ENCODE peak calls at places on chromosomes 13 and 19, in eight cellular contexts. One of them, this sample, is unnamed.

GRCh38 chr13:49649244-49649962 is 21.1 kb downstream of the ARL11 start:
- DNase-seq in right lobe of liver: no peak
- DNase-seq in lower leg skin: no peak
- DNase-seq in GM20000: no peak
- DNase-seq in fibroblast of lung: peak
- DNase-seq in HFFc6: peak
- DNase-seq in osteoblast: peak
- DNase-seq in A549: peak
- DNase-seq in this sample: no peak

GRCh38 chr19:5016781-5017180 is 47.9 kb downstream of the KDM4B start:
- DNase-seq in osteoblast: peak
- DNase-seq in fibroblast of lung: no peak
- DNase-seq in GM20000: no peak
- DNase-seq in A549: no peak
- DNase-seq in lower leg skin: no peak
- DNase-seq in HFFc6: no peak
- DNase-seq in right lobe of liver: no peak
- DNase-seq in this sample: no peak

GRCh38 chr13:40179882-40180281 is 486.6 kb downstream of the FOXO1 start:
- DNase-seq in right lobe of liver: no peak
- DNase-seq in fibroblast of lung: no peak
- DNase-seq in GM20000: no peak
- DNase-seq in A549: no peak
- DNase-seq in lower leg skin: no peak
- DNase-seq in osteoblast: no peak
- DNase-seq in HFFc6: no peak
- DNase-seq in this sample: no peak

GRCh38 chr13:96075953-96076543 is 13.9 kb upstream of the HS6ST3 start:
- DNase-seq in GM20000: no peak
- DNase-seq in HFFc6: peak
- DNase-seq in osteoblast: peak
- DNase-seq in A549: no peak
- DNase-seq in fibroblast of lung: no peak
- DNase-seq in right lobe of liver: no peak
- DNase-seq in lower leg skin: no peak
- DNase-seq in this sample: no peak

GRCh38 chr19:10036601-10037071 is 23.4 kb downstream of the RDH8 start:
- DNase-seq in GM20000: no peak
- DNase-seq in fibroblast of lung: no peak
- DNase-seq in HFFc6: no peak
- DNase-seq in right lobe of liver: peak
- DNase-seq in A549: peak
- DNase-seq in osteoblast: no peak
- DNase-seq in lower leg skin: no peak
- DNase-seq in this sample: no peak

GRCh38 chr19:5001547-5002131 is 32.7 kb downstream of the KDM4B start:
- DNase-seq in right lobe of liver: no peak
- DNase-seq in A549: peak
- DNase-seq in HFFc6: peak
- DNase-seq in fibroblast of lung: peak
- DNase-seq in GM20000: peak
- DNase-seq in lower leg skin: no peak
- DNase-seq in osteoblast: peak
- DNase-seq in this sample: no peak

GRCh38 chr13:73451120-73452029 is 392.6 kb downstream of the KLF5 start:
- DNase-seq in osteoblast: no peak
- DNase-seq in HFFc6: no peak
- DNase-seq in fibroblast of lung: no peak
- DNase-seq in lower leg skin: no peak
- DNase-seq in A549: peak
- DNase-seq in GM20000: no peak
- DNase-seq in right lobe of liver: no peak
- DNase-seq in this sample: no peak

GRCh38 chr13:113083402-113084061 is 22.1 kb upstream of the F7 start:
- DNase-seq in osteoblast: peak
- DNase-seq in A549: peak
- DNase-seq in HFFc6: no peak
- DNase-seq in GM20000: no peak
- DNase-seq in right lobe of liver: no peak
- DNase-seq in lower leg skin: peak
- DNase-seq in fibroblast of lung: peak
- DNase-seq in this sample: peak

GRCh38 chr13:23551213-23552008 is 18.8 kb upstream of the TNFRSF19 start:
- DNase-seq in osteoblast: no peak
- DNase-seq in GM20000: peak
- DNase-seq in right lobe of liver: no peak
- DNase-seq in lower leg skin: no peak
- DNase-seq in HFFc6: no peak
- DNase-seq in fibroblast of lung: peak
- DNase-seq in A549: no peak
- DNase-seq in this sample: no peak

GRCh38 chr19:38952395-38953165 is 21.8 kb downstream of the MRPS12 start:
- DNase-seq in GM20000: peak
- DNase-seq in A549: peak
- DNase-seq in HFFc6: no peak
- DNase-seq in osteoblast: peak
- DNase-seq in fibroblast of lung: no peak
- DNase-seq in right lobe of liver: no peak
- DNase-seq in lower leg skin: no peak
- DNase-seq in this sample: no peak

GRCh38 chr19:52190679-52191293 is 934 bp downstream of the PPP2R1A start:
- DNase-seq in lower leg skin: peak
- DNase-seq in fibroblast of lung: peak
- DNase-seq in HFFc6: peak
- DNase-seq in A549: peak
- DNase-seq in GM20000: no peak
- DNase-seq in right lobe of liver: no peak
- DNase-seq in osteoblast: peak
- DNase-seq in this sample: no peak

GRCh38 chr13:112943309-112944125 is 25.5 kb upstream of the MCF2L start:
- DNase-seq in right lobe of liver: peak
- DNase-seq in GM20000: peak
- DNase-seq in osteoblast: no peak
- DNase-seq in lower leg skin: no peak
- DNase-seq in HFFc6: no peak
- DNase-seq in fibroblast of lung: peak
- DNase-seq in A549: peak
- DNase-seq in this sample: no peak

GRCh38 chr19:12611361-12611699 is 610 bp downstream of the ZNF791 start:
- DNase-seq in GM20000: peak
- DNase-seq in right lobe of liver: peak
- DNase-seq in fibroblast of lung: peak
- DNase-seq in osteoblast: peak
- DNase-seq in A549: peak
- DNase-seq in lower leg skin: peak
- DNase-seq in HFFc6: peak
- DNase-seq in this sample: no peak

GRCh38 chr19:18029617-18030338 is 21.8 kb downstream of the ARRDC2 start:
- DNase-seq in osteoblast: peak
- DNase-seq in HFFc6: peak
- DNase-seq in fibroblast of lung: no peak
- DNase-seq in lower leg skin: no peak
- DNase-seq in right lobe of liver: peak
- DNase-seq in GM20000: no peak
- DNase-seq in A549: no peak
- DNase-seq in this sample: no peak

DNA sequence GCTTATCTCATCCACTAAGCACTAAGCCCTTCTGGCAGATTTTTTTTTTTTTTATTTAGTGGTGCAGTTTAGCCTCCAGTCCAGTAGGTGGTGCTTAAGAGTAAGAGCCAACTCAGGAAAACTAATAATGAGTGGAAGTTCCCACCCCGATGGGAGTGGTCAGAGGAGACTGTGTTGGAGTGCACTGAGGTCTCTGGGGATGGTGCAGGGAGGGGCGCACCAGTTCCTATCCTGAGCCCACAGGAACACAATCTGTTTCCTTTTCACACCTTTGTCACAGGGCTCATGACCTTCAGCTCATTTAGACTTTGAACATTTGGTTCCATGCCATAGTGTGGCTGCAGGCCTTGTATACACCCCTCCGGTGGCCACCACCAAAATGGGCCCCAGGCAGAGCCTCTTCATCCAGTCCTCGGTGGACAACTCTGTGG is 367.4 kb downstream of the SPRY2 start:
- DNase-seq in GM20000: peak
- DNase-seq in right lobe of liver: no peak
- DNase-seq in fibroblast of lung: no peak
- DNase-seq in lower leg skin: no peak
- DNase-seq in osteoblast: peak
- DNase-seq in A549: peak
- DNase-seq in HFFc6: no peak
- DNase-seq in this sample: no peak
- TF ChIP-seq CTCF in GM20000: peak
- TF ChIP-seq CTCF in right lobe of liver: peak
- TF ChIP-seq CTCF in fibroblast of lung: peak
- TF ChIP-seq CTCF in lower leg skin: no peak
- TF ChIP-seq CTCF in osteoblast: peak
- TF ChIP-seq CTCF in A549: no peak
- TF ChIP-seq CTCF in HFFc6: peak
- TF ChIP-seq CTCF in this sample: peak

DNA sequence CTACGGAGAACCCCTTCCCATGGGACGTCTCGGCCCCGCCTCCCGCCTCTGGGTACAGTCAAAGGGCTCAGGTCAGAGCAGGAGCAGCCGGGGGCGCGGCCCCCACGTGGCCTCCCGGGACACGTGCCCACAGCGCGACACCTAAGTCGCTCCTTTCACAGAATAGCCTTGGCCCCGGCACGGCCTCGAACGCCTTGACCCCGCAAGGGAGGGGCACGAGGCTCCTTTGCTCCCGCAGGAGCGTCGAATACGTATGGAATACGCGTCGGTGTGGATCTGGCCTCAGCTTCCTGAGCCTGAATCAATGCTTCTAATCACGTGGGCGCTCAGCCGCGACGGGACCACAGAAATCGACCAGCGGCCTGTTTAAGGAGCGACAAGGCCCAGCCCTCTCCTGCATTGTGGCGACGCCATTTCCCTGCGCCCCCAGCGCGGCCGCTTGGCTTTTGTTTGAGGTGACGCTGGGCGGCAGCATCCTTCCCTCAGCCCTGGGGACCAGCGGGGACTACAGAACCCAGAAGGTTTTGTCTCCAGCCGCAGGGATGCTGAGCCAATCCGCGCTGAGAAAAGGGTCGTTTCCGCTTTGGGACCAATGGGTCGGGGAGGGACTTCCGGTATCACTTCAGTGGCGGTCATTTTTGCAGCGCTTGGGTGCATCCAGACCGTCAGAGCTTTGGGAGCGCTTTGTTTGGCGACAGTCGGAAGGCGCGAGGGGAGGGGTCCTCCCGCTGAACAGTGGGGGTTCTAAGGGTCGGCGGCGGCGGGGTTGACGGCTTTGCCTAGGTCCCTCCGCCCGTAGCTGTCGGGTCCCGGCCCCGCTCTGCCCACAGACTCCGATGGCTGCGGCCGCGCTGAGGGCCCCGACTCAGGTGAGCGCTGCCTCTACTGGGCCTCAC is at the start of gene ZIK1:
- DNase-seq in GM20000: peak
- DNase-seq in osteoblast: peak
- DNase-seq in A549: no peak
- DNase-seq in lower leg skin: peak
- DNase-seq in HFFc6: peak
- DNase-seq in fibroblast of lung: peak
- DNase-seq in right lobe of liver: peak
- DNase-seq in this sample: peak
- TF ChIP-seq CTCF in GM20000: no peak
- TF ChIP-seq CTCF in osteoblast: no peak
- TF ChIP-seq CTCF in A549: no peak
- TF ChIP-seq CTCF in lower leg skin: no peak
- TF ChIP-seq CTCF in HFFc6: no peak
- TF ChIP-seq CTCF in fibroblast of lung: no peak
- TF ChIP-seq CTCF in right lobe of liver: no peak
- TF ChIP-seq CTCF in this sample: peak

GRCh38 chr13:98487522-98487921 is 89.4 kb downstream of the STK24 start:
- DNase-seq in A549: no peak
- DNase-seq in lower leg skin: no peak
- DNase-seq in GM20000: no peak
- DNase-seq in right lobe of liver: no peak
- DNase-seq in fibroblast of lung: no peak
- DNase-seq in osteoblast: no peak
- DNase-seq in HFFc6: no peak
- DNase-seq in this sample: no peak

GRCh38 chr13:98488736-98489135 is 88.2 kb downstream of the STK24 start:
- DNase-seq in osteoblast: no peak
- DNase-seq in right lobe of liver: no peak
- DNase-seq in A549: no peak
- DNase-seq in GM20000: no peak
- DNase-seq in HFFc6: no peak
- DNase-seq in fibroblast of lung: no peak
- DNase-seq in lower leg skin: no peak
- DNase-seq in this sample: no peak

GRCh38 chr13:98485561-98485960 is 91.3 kb downstream of the STK24 start:
- DNase-seq in right lobe of liver: no peak
- DNase-seq in HFFc6: no peak
- DNase-seq in GM20000: no peak
- DNase-seq in lower leg skin: no peak
- DNase-seq in fibroblast of lung: no peak
- DNase-seq in A549: no peak
- DNase-seq in osteoblast: no peak
- DNase-seq in this sample: no peak

GRCh38 chr13:98486412-98486811 is 90.5 kb downstream of the STK24 start:
- DNase-seq in osteoblast: no peak
- DNase-seq in right lobe of liver: no peak
- DNase-seq in fibroblast of lung: no peak
- DNase-seq in A549: no peak
- DNase-seq in GM20000: no peak
- DNase-seq in lower leg skin: no peak
- DNase-seq in HFFc6: no peak
- DNase-seq in this sample: no peak

GRCh38 chr13:98487016-98487415 is 89.9 kb downstream of the STK24 start:
- DNase-seq in GM20000: no peak
- DNase-seq in lower leg skin: no peak
- DNase-seq in A549: no peak
- DNase-seq in fibroblast of lung: peak
- DNase-seq in osteoblast: no peak
- DNase-seq in right lobe of liver: no peak
- DNase-seq in HFFc6: no peak
- DNase-seq in this sample: no peak
- TF ChIP-seq CTCF in GM20000: no peak
- TF ChIP-seq CTCF in lower leg skin: no peak
- TF ChIP-seq CTCF in A549: no peak
- TF ChIP-seq CTCF in fibroblast of lung: no peak
- TF ChIP-seq CTCF in osteoblast: no peak
- TF ChIP-seq CTCF in right lobe of liver: no peak
- TF ChIP-seq CTCF in HFFc6: no peak
- TF ChIP-seq CTCF in this sample: no peak

DNA sequence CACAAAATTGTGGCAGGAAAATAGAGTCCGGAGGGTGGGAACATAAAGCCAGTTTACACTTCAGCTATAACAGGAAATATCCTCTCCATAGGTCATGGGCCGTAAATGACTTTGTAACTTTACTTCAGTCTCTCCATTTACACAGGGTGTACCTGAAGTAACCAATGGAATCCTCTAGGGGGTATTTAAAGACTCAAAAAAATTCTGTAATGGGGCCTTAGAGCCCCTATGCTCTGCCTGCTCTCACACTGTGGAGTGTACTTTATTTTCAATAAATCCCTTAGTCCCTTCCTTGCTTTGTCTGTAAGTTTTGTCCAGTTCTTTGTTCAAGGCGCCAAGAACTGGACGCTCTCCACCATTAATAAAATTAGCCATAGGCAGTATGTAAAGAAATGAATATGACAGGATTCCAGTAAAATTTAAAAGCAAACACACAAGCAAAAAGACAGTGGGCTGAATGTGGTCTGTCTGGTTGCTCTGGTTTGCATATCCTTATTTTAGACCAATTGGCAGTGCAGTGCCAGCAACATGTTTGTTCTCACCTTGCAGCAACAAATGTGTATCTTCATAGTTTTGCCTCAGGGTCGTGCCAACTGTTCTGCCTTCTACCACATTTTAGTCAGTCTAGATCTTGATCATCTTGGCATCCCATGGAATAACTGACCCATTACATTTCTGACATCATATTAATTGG is 801.5 kb upstream of the SPRY2 start:
- DNase-seq in A549: no peak
- DNase-seq in right lobe of liver: no peak
- DNase-seq in HFFc6: no peak
- DNase-seq in lower leg skin: no peak
- DNase-seq in osteoblast: no peak
- DNase-seq in fibroblast of lung: no peak
- DNase-seq in GM20000: no peak
- DNase-seq in this sample: no peak
- TF ChIP-seq CTCF in A549: no peak
- TF ChIP-seq CTCF in right lobe of liver: no peak
- TF ChIP-seq CTCF in HFFc6: no peak
- TF ChIP-seq CTCF in lower leg skin: no peak
- TF ChIP-seq CTCF in osteoblast: no peak
- TF ChIP-seq CTCF in fibroblast of lung: no peak
- TF ChIP-seq CTCF in GM20000: no peak
- TF ChIP-seq CTCF in this sample: no peak

This sample was measured in chondrocyte.